ENCODE peak calls at places on chromosome 6, in eight cellular contexts. N is omental fat pad; F is NCI-H774; S is activated naive CD4-positive, alpha-beta T cell treated with anti-CD3 and anti-CD28 coated beads, Interleukin-2, amount 50 U/mL, for 72 hours; W is adrenal gland; J is LHCN-M2; U is activated CD4-positive, alpha-beta T cell treated with anti-CD3 and anti-CD28 coated beads, Interleukin-2, amount 50 U/mL, for 1 hour; G is putamen. B is an unnamed sample.

GRCh38 chr6:1335367-1336037 is 23.6 kb downstream of the FOXQ1 start:
- DNase-seq in N (no peak), F (no peak), S (no peak), W (no peak), J (peak), U (no peak), G (no peak), B (peak)

GRCh38 chr6:144659735-144660246 is 374.7 kb downstream of the UTRN start:
- DNase-seq in N (no peak), F (no peak), S (no peak), W (no peak), J (no peak), U (no peak), G (no peak), B (no peak)

GRCh38 chr6:31952140-31952805 is 6.4 kb downstream of the CFB start:
- DNase-seq in N (no peak), F (peak), S (peak), W (peak), J (peak), U (no peak), G (no peak), B (peak)

GRCh38 chr6:33812669-33813068 is 8.9 kb upstream of the MLN start:
- DNase-seq in N (no peak), F (no peak), S (peak), W (peak), J (peak), U (peak), G (no peak), B (peak)

GRCh38 chr6:129696028-129696418 is 14.0 kb downstream of the ARHGAP18 start:
- DNase-seq in N (no peak), F (no peak), S (no peak), W (no peak), J (no peak), U (no peak), G (no peak), B (no peak)

GRCh38 chr6:109687271-109687721 is 3.7 kb downstream of the AK9 start:
- DNase-seq in N (no peak), F (no peak), S (no peak), W (no peak), J (peak), U (no peak), G (no peak), B (peak)

GRCh38 chr6:42782689-42783176 is 881 bp downstream of the BICRAL start:
- DNase-seq in N (peak), F (peak), S (peak), W (peak), J (peak), U (peak), G (peak), B (peak)

GRCh38 chr6:143164565-143165105 is 103.9 kb downstream of the AIG1 start:
- DNase-seq in N (no peak), F (no peak), S (no peak), W (no peak), J (no peak), U (no peak), G (no peak), B (no peak)

GRCh38 chr6:98574991-98575390 is 259.4 kb upstream of the POU3F2 start:
- DNase-seq in N (no peak), F (no peak), S (no peak), W (peak), J (no peak), U (no peak), G (peak), B (no peak)

GRCh38 chr6:169714178-169714577 is 10.1 kb downstream of the PHF10 start:
- DNase-seq in N (no peak), F (no peak), S (no peak), W (no peak), J (peak), U (no peak), G (no peak), B (peak)

GRCh38 chr6:11744753-11745152 is 33.9 kb downstream of the ADTRP start:
- DNase-seq in N (peak), F (no peak), S (no peak), W (peak), J (peak), U (no peak), G (no peak), B (no peak)

GRCh38 chr6:33116881-33117711 is 41.3 kb downstream of the HLA-DPB1 start:
- DNase-seq in N (no peak), F (no peak), S (no peak), W (no peak), J (no peak), U (no peak), G (no peak), B (no peak)

GRCh38 chr6:152874846-152875568 is 107.8 kb downstream of the FBXO5 start:
- DNase-seq in N (no peak), F (no peak), S (no peak), W (no peak), J (no peak), U (no peak), G (no peak), B (no peak)

GRCh38 chr6:21769405-21769851 is 175.9 kb downstream of the SOX4 start:
- DNase-seq in N (no peak), F (no peak), S (no peak), W (no peak), J (peak), U (no peak), G (no peak), B (peak)

GRCh38 chr6:152682141-152682540 is 15.6 kb upstream of the MYCT1 start:
- DNase-seq in N (no peak), F (no peak), S (no peak), W (no peak), J (no peak), U (no peak), G (no peak), B (no peak)

GRCh38 chr6:31400467-31401289 is 2.7 kb upstream of the MICA start:
- DNase-seq in N (peak), F (no peak), S (peak), W (peak), J (peak), U (peak), G (peak), B (peak)

GRCh38 chr6:7431594-7432390 is 42.2 kb downstream of the RIOK1 start:
- DNase-seq in N (no peak), F (no peak), S (no peak), W (no peak), J (peak), U (no peak), G (no peak), B (no peak)

GRCh38 chr6:39945626-39946025 is 11.4 kb upstream of the MOCS1 start:
- DNase-seq in N (no peak), F (no peak), S (no peak), W (no peak), J (no peak), U (no peak), G (no peak), B (no peak)

GRCh38 chr6:14417377-14417776 is 299.8 kb downstream of the CD83 start:
- DNase-seq in N (no peak), F (no peak), S (no peak), W (no peak), J (no peak), U (no peak), G (no peak), B (peak)

GRCh38 chr6:87066449-87067288 is 28.2 kb downstream of the CGA start:
- DNase-seq in N (no peak), F (peak), S (peak), W (peak), J (peak), U (peak), G (peak), B (peak)

GRCh38 chr6:139605350-139605749 is 230.9 kb upstream of the CITED2 start:
- DNase-seq in N (no peak), F (no peak), S (no peak), W (peak), J (peak), U (no peak), G (no peak), B (peak)

GRCh38 chr6:21061892-21062291 is 527.6 kb downstream of the CDKAL1 start:
- DNase-seq in N (no peak), F (no peak), S (no peak), W (no peak), J (no peak), U (no peak), G (no peak), B (no peak)

GRCh38 chr6:30887901-30888300 is 3.6 kb downstream of the DDR1 start:
- DNase-seq in N (no peak), F (no peak), S (no peak), W (no peak), J (no peak), U (no peak), G (no peak), B (no peak)

GRCh38 chr6:29651413-29652197 is 5.3 kb upstream of the MOG start:
- DNase-seq in N (no peak), F (no peak), S (no peak), W (no peak), J (peak), U (no peak), G (no peak), B (no peak)

GRCh38 chr6:132465530-132466485 is 47.1 kb downstream of the STX7 start:
- DNase-seq in N (no peak), F (no peak), S (no peak), W (no peak), J (no peak), U (no peak), G (no peak), B (no peak)

GRCh38 chr6:167031082-167031709 is 32.0 kb downstream of the CEP43 start:
- DNase-seq in N (no peak), F (no peak), S (no peak), W (no peak), J (peak), U (no peak), G (no peak), B (no peak)

GRCh38 chr6:90355965-90356364 is 59.3 kb upstream of the BACH2 start:
- DNase-seq in N (no peak), F (no peak), S (no peak), W (no peak), J (no peak), U (no peak), G (no peak), B (no peak)